ENCODE peak calls at places on chromosome 5, in ten cellular contexts. C, U, H, P, N, F, A, O, T and R are unnamed samples.

GRCh38 chr5:179254638-179255271 is 90.5 kb downstream of the ADAMTS2 start:
- DNase-seq in U (no peak), P (peak; percentile 41), N (peak; percentile 4), H (no peak), A (no peak), C (no peak), T (no peak), O (no peak), F (no peak), R (no peak)

GRCh38 chr5:179973391-179973790 is 65.7 kb upstream of the TBC1D9B start:
- DNase-seq in N (no peak), O (no peak), H (no peak), P (no peak), U (no peak), T (no peak), F (no peak), A (no peak), C (no peak), R (no peak)

GRCh38 chr5:80904533-80905187 is 55.5 kb upstream of the RASGRF2 start:
- DNase-seq in O (no peak), F (no peak), U (no peak), P (no peak), H (no peak), T (no peak), N (no peak), A (no peak), C (no peak), R (peak; percentile 14)

GRCh38 chr5:10331341-10331796 is 22.1 kb upstream of the MARCHF6 start:
- DNase-seq in P (no peak), C (no peak), A (peak; percentile 86), U (no peak), N (peak; percentile 75), T (no peak), O (peak; percentile 86), F (peak; percentile 45), H (no peak), R (no peak)

GRCh38 chr5:72066658-72067057 is 40.6 kb upstream of the MAP1B start:
- DNase-seq in N (no peak), U (no peak), O (no peak), A (no peak), H (no peak), C (no peak), F (no peak), T (peak; percentile 10), P (no peak), R (no peak)

GRCh38 chr5:168346417-168346816 is 55.0 kb downstream of the WWC1 start:
- DNase-seq in U (no peak), A (peak; percentile 33), N (peak; percentile 34), F (no peak), T (no peak), H (no peak), P (no peak), O (no peak), C (no peak), R (no peak)

GRCh38 chr5:90135979-90136378 is 273.6 kb downstream of the CETN3 start:
- DNase-seq in C (no peak), F (no peak), A (no peak), N (no peak), H (peak; percentile 43), U (no peak), O (no peak), P (no peak), T (no peak), R (no peak)

GRCh38 chr5:178502401-178503100 is 87.6 kb downstream of the COL23A1 start:
- DNase-seq in A (no peak), T (no peak), C (no peak), U (no peak), N (no peak), P (no peak), H (no peak), F (no peak), O (no peak), R (no peak)

GRCh38 chr5:53882637-53883036 is 322.2 kb downstream of the NDUFS4 start:
- DNase-seq in N (no peak), F (no peak), P (no peak), U (no peak), H (no peak), C (no peak), T (no peak), O (no peak), A (no peak), R (no peak)

GRCh38 chr5:143033535-143034260 is 263.5 kb downstream of the ARHGAP26 start:
- DNase-seq in F (no peak), O (no peak), A (no peak), U (peak; percentile 73), T (peak; percentile 80), H (no peak), P (no peak), N (no peak), C (no peak), R (no peak)

DNA sequence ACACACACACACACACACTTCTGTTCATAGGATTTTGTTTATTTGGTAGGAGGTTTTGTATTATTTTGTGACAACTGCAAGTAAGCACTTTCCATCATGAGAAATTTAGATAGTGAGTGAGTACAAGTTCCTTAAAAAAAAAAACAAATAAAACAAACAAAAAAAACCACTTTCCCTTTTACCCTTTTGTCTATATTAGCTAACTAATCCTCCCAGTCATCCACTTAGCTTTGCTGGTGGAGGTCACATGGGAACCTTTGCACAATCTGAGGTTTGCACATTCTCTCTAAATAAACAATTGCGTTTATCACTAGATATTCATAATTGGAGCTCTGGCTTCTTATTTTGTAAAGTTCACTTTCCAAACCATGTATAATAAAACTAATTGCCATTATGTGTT is 6.8 kb downstream of the ITGA1 start:
- DNase-seq in T (no peak), C (no peak), A (no peak), U (no peak), H (no peak), F (no peak), N (peak; percentile 47), P (no peak), O (no peak), R (no peak)
- TF ChIP-seq POLR2AphosphoS5 in T (no peak), C (no peak), A (no peak), U (no peak), H (no peak), F (no peak), N (no peak), P (no peak), O (no peak), R (no peak)

DNA sequence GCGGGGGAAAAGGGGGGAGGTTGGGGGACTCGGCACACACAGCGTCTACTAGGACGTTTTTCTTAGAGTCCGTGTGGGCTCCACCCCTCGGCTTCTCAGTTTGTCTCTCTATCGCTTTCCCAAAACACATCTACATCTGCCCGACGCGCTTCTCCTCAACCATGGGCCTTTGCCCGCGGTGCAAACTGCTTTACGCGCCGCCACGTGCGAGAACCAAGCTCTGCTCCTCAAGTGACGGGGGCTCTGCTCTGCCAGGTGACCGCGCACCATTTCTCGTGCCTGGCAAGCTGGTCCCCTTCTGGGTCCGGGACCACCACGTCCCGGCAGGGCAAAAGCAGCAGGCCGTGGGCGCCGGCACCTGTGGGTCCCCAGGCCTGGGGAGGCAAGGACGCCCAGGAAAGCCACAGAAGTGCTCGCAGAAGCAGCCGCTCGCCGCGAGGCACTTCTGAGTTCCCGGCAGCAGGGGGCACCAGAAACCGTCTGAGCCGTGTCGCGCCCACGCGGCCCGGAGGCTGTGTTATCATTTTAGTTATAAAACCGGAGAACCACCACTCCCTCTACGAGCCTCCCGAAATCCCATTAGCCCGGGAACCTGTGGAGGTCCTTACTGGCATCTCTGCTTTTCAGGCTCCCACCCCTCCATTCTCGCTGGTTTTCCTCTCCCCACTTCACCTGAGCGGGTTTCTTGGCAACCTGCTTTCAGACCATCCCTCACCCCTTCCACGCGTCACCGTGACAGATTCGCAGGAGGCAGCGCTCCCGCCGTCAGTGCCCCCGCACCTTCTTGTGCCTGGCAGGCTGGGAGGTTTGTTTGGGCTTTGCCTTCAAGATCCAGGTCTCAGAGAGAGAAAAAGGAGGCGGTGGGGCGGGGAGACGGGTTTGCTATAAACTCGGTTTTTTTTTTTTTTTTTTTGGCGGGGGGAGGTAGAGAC is 2.5 kb downstream of the GDNF start:
- DNase-seq in F (peak; percentile 35), P (peak; percentile 84), H (no peak), T (peak; percentile 18), C (peak; percentile 76), N (peak; percentile 51), O (peak; percentile 91), A (peak; percentile 61), U (peak; percentile 57), R (peak; percentile 5)
- TF ChIP-seq CTCF in F (peak; percentile 61), P (peak; percentile 70), H (no peak), T (peak; percentile 69), C (peak; percentile 79), N (peak; percentile 66), O (peak; percentile 85), A (peak; percentile 59), U (peak; percentile 68), R (peak; percentile 41)

DNA sequence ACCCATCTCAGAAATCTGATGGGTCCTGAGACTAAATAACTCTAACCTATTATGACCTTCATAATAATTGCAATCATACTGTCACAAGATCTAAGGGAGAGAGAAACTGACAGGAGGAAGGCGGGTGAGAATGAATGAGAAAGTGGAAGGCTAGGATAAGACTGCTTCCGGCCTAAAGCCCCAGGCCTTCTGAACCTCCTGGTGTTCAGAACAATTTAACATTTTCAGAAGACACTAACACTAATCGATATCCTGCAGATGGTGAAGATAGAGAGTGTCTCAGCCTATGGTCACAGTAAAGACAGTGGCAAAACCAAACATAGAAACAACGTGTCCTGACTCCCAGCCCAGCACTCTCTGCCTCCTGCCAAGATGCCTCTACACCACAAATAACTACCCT is 1.2 kb downstream of the RPS14 start:
- DNase-seq in F (no peak), H (no peak), O (no peak), T (no peak), C (no peak), A (no peak), N (no peak), U (no peak), P (no peak), R (no peak)
- TF ChIP-seq POLR2AphosphoS5 in F (no peak), H (peak; percentile 26), O (no peak), T (no peak), C (peak; percentile 13), A (no peak), N (no peak), U (no peak), P (no peak), R (peak; percentile 9)

GRCh38 chr5:125411163-125412050 is 665.0 kb upstream of the ZNF608 start:
- DNase-seq in N (no peak), C (no peak), U (no peak), A (peak; percentile 34), O (peak; percentile 59), P (no peak), F (no peak), T (no peak), H (no peak), R (no peak)

GRCh38 chr5:125413861-125414260 is 667.4 kb upstream of the ZNF608 start:
- DNase-seq in H (no peak), P (no peak), U (no peak), C (no peak), N (no peak), A (no peak), F (no peak), O (no peak), T (no peak), R (no peak)

GRCh38 chr5:125412051-125412560 is 665.7 kb upstream of the ZNF608 start:
- DNase-seq in A (no peak), O (peak; percentile 59), P (no peak), T (no peak), H (no peak), U (peak; percentile 64), N (no peak), C (no peak), F (peak; percentile 29), R (no peak)

GRCh38 chr5:125410501-125411162 is 664.2 kb upstream of the ZNF608 start:
- DNase-seq in U (peak; percentile 92), N (no peak), C (peak; percentile 33), H (no peak), P (no peak), F (no peak), O (no peak), A (no peak), T (no peak), R (no peak)

GRCh38 chr5:125412561-125413535 is 666.4 kb upstream of the ZNF608 start:
- DNase-seq in U (peak; percentile 93), T (no peak), N (peak; percentile 85), O (peak; percentile 82), H (peak; percentile 56), A (peak; percentile 81), C (peak; percentile 73), P (peak; percentile 79), F (peak; percentile 74), R (no peak)
- TF ChIP-seq CTCF in U (peak; percentile 58), T (no peak), N (peak; percentile 25), O (no peak), H (peak; percentile 63), A (peak; percentile 23), C (peak; percentile 59), P (no peak), F (no peak), R (no peak)